ENCODE peak calls at places on chromosome 11, in ten cellular contexts. C is stomach, W is prostate gland, R is GM23338, O is HepG2, L is SK-N-SH, D is HCT116, G is Panc1, U is sigmoid colon, V is transverse colon. F is an unnamed sample. For H3K4me1, the result is how much of the 10 kb centered on the place peaks cover.

GRCh38 chr11:26778000-26778757 is 56.3 kb upstream of the SLC5A12 start:
- DNase-seq in G (no peak), O (no peak), U (no peak), R (no peak), C (no peak), L (no peak), V (no peak), W (no peak), D (no peak), F (no peak)

GRCh38 chr11:79438631-79439429 is 2.0 kb downstream of the TENM4 start:
- DNase-seq in G (no peak), W (no peak), O (no peak), D (no peak), C (no peak), U (peak), L (peak), V (peak), R (peak), F (no peak)

GRCh38 chr11:76629133-76629852 is 41.3 kb downstream of the LRRC32 start:
- DNase-seq in R (no peak), O (no peak), D (no peak), C (no peak), U (peak), L (no peak), V (peak), W (no peak), G (no peak), F (no peak)

GRCh38 chr11:119368121-119369034 is 13.1 kb downstream of the USP2 start:
- DNase-seq in R (no peak), O (peak), D (no peak), W (no peak), G (no peak), C (peak), L (peak), U (peak), V (peak), F (no peak)

GRCh38 chr11:104907521-104908185 is 9.4 kb upstream of the CASP12 start:
- DNase-seq in G (no peak), U (no peak), V (no peak), W (no peak), D (no peak), L (no peak), O (no peak), C (no peak), R (no peak), F (no peak)

GRCh38 chr11:66247295-66247694 is 21.1 kb upstream of the RAB1B start:
- DNase-seq in C (no peak), L (no peak), W (no peak), O (no peak), U (no peak), R (no peak), D (no peak), V (no peak), G (no peak), F (no peak)

GRCh38 chr11:1303196-1303821 is 6.1 kb downstream of the TOLLIP start:
- DNase-seq in G (no peak), V (peak), U (no peak), W (no peak), R (peak), O (no peak), L (peak), C (peak), D (no peak), F (no peak)

GRCh38 chr11:36478700-36479329 is 31.3 kb downstream of the TRAF6 start:
- DNase-seq in C (no peak), U (no peak), G (peak), W (no peak), L (peak), O (peak), D (peak), V (peak), R (peak), F (no peak)

GRCh38 chr11:34044664-34045485 is 6.7 kb upstream of the CAPRIN1 start:
- DNase-seq in U (no peak), D (peak), C (no peak), L (no peak), V (no peak), R (peak), O (no peak), G (peak), W (no peak), F (no peak)

GRCh38 chr11:106331163-106331562 is 253.7 kb downstream of the AASDHPPT start:
- DNase-seq in R (no peak), O (no peak), U (no peak), G (no peak), L (no peak), C (no peak), D (no peak), W (no peak), V (no peak), F (no peak)

GRCh38 chr11:93480756-93481155 is 62.4 kb downstream of the SMCO4 start:
- DNase-seq in U (no peak), G (no peak), W (no peak), V (no peak), C (no peak), D (no peak), L (no peak), R (no peak), O (no peak), F (no peak)

GRCh38 chr11:68929135-68929534 is 25.4 kb downstream of the IGHMBP2 start:
- DNase-seq in D (no peak), L (no peak), C (no peak), U (no peak), R (no peak), V (no peak), W (no peak), O (no peak), G (no peak), F (no peak)

GRCh38 chr11:43681543-43681942 is 1.0 kb downstream of the HSD17B12 start:
- DNase-seq in R (peak), V (no peak), D (no peak), O (peak), L (no peak), W (no peak), C (no peak), U (no peak), G (no peak), F (no peak)

GRCh38 chr11:28674432-28675076 is 566.4 kb downstream of the METTL15 start:
- DNase-seq in O (no peak), W (no peak), U (no peak), R (peak), G (no peak), C (no peak), D (peak), V (no peak), L (peak), F (no peak)

GRCh38 chr11:1510928-1511327 is 24.3 kb upstream of the MOB2 start:
- DNase-seq in O (no peak), U (no peak), L (no peak), D (no peak), C (no peak), V (no peak), W (no peak), R (no peak), G (no peak), F (no peak)

GRCh38 chr11:119378851-119379465 is 2.5 kb downstream of the USP2 start:
- DNase-seq in U (no peak), D (no peak), R (peak), G (no peak), L (no peak), O (no peak), W (no peak), V (no peak), C (no peak), F (peak)

GRCh38 chr11:117279711-117280376 is 11.3 kb upstream of the BACE1-AS start:
- DNase-seq in R (no peak), W (no peak), D (no peak), V (no peak), G (no peak), L (no peak), O (no peak), C (no peak), U (peak), F (no peak)

GRCh38 chr11:17978553-17979287 is 34.1 kb downstream of the SERGEF start:
- DNase-seq in U (no peak), L (peak), G (peak), R (peak), D (no peak), V (peak), C (peak), W (peak), O (peak), F (no peak)

GRCh38 chr11:131739243-131739882 is 368.9 kb downstream of the NTM start:
- DNase-seq in G (no peak), W (no peak), O (no peak), C (no peak), V (no peak), L (no peak), U (no peak), R (peak), D (no peak), F (no peak)

GRCh38 chr11:116232364-116232801 is 540.4 kb downstream of the BUD13 start:
- DNase-seq in R (no peak), V (peak), C (no peak), U (peak), L (no peak), W (no peak), D (no peak), G (no peak), O (no peak), F (no peak)

GRCh38 chr11:103529217-103529684 is 420.0 kb downstream of the DYNC2H1 start:
- DNase-seq in G (peak), O (no peak), U (no peak), D (no peak), L (no peak), W (no peak), V (no peak), C (no peak), R (no peak), F (no peak)

GRCh38 chr11:118415739-118416068 is 14.3 kb downstream of the ATP5MG start:
- DNase-seq in D (peak), G (no peak), R (peak), C (peak), V (peak), L (peak), U (peak), O (no peak), W (peak), F (no peak)

GRCh38 chr11:6216501-6216900 is 11.1 kb downstream of the C11orf42 start:
- DNase-seq in O (no peak), U (no peak), C (no peak), R (no peak), V (no peak), G (no peak), D (no peak), W (no peak), L (no peak), F (no peak)

GRCh38 chr11:117435296-117435695 is 107.6 kb downstream of the CEP164 start:
- DNase-seq in D (no peak), R (no peak), V (no peak), C (no peak), W (no peak), G (no peak), U (no peak), O (no peak), L (no peak), F (no peak)

GRCh38 chr11:108802492-108802891 is 137.6 kb downstream of the DDX10 start:
- DNase-seq in V (no peak), G (no peak), U (no peak), W (no peak), C (no peak), D (no peak), O (no peak), L (no peak), R (no peak), F (no peak)

DNA sequence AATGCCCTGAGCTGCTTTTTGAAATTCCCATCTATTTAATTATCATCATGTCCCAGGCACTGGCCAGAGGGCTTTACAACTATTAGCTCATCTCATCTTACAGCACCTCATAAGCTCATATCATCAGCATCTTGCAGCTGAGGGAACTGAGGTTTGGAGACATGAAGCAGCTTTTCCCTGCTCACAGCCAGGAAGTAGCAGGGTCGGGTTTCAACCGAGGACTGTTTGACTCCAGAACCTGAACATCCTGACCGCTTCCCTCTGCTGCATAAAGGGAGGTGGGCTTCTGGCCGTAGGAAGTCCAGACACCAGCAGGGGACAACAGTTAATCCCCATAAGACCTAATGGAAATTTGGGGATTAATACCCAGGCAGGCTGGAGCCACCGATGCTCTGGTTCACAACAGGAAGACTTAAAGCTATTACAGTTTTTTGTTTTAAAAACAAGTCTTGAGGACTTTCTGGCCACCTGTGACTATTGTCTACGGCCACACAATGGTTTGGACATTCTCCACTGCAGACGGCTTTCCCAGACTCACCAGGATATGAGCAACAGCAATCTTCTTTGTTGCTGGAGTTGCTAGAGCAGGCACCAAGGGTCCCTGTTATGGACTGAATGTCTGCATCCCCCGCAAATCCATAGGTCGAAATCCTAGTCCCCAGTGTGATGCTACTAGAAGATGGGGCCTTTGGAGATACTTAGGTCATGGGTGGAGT is 47.4 kb downstream of the CHST1 start:
- DNase-seq in U (no peak), L (no peak), C (no peak), W (no peak), V (no peak), D (no peak), O (no peak), R (no peak), G (no peak), F (no peak)
- TF ChIP-seq POLR2AphosphoS5 in U (no peak), L (no peak), C (no peak), W (no peak), V (no peak), D (no peak), O (no peak), R (no peak), G (no peak), F (no peak)

DNA sequence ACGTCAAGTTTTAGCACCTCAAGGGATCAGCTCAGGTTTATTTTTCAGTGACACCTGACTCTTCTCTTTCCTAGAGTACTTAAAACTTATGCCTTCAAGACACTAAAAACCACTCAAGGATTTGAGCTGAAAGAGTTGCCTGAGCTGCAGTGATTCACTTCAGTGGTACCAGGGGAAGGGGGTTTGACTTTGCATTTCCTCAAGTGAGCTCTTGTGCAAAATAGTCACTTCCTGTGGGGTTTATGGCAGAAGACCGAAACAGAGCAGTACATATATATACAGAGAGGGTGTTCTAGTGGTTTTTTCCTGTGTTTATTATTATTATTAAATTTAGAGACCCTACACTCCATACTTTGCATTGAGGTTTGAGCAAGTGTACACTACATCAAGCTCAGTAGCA is 60.7 kb downstream of the DBX1 start:
- DNase-seq in R (no peak), O (no peak), D (no peak), G (no peak), L (no peak), C (no peak), W (no peak), U (no peak), V (no peak), F (no peak)
- H3K4me1 ChIP-seq in R (under half), O (under half), D (under half), G (under half), L (under half), C (under half), W (under half), U (under half), V (under half), F (under half)

DNA sequence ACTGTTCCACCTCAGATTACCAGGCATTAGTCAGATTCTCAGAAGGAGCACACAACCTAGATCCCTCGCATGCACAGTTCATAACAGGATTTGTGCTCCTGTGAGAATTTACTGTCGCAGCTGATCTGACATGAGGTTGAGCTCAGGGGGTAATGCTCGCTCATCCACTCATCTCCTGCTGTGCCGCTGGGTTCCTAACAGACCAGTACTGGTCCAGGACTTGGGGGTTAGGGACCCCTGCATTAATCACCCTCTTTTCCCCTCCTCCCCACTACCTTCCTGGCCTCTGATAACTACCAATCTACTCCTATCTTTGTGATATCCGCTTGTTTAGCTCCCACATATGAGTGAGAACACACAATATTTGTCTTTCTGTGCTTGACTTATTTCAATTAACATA is 83.5 kb upstream of the FSHB start:
- DNase-seq in O (no peak), W (no peak), D (no peak), G (no peak), U (no peak), L (no peak), C (no peak), R (peak), V (no peak), F (no peak)
- TF ChIP-seq POLR2AphosphoS5 in O (no peak), W (no peak), D (no peak), G (no peak), U (no peak), L (no peak), C (no peak), R (no peak), V (no peak), F (no peak)

DNA sequence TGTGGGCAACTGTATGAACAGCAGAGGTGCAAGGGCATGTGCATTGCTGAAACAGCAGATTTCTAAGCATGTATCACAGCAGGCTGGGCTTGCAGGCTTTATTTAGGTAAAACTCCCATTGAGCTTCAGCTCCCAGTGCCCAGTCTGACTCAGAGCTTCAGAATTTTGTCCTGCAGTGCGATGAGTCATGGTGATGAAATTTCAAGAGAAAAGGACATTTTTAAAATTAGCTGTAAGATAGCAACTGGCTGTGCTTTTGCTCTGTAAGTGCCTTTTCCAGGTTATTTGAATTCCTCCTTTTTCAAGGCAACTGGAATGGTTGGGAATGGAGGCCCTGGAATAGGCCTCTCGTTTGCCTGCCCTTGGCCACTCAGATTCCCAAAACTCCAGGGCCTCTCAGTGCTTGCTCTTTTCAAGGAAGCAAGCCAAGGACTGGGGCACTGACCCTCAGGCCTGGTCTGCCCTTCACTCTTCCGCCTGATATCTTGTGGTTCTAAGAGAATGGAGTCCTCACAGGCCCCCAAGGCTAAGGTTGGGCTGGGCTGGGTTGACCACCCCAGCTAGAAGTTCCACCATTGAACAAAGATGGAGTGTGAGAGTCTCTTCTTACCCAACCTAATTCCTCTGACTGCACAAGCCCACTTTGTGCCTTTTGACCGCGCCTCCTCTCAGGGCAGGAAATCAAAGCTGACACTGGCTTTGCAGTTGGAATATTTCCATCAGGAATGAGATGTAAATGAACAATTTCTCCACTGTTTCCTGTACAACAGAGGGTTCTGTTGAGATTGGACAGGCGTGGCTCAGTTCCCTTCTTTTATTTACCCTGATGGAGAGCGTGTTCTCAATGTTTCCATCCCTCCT is 59.5 kb upstream of the PRSS23 start:
- DNase-seq in D (peak), O (peak), L (no peak), G (peak), W (peak), U (peak), R (peak), V (peak), C (no peak), F (no peak)
- H3K4me1 ChIP-seq in D (half or more), O (half or more), L (half or more), G (half or more), W (under half), U (half or more), R (under half), V (under half), C (half or more), F (under half)

GRCh38 chr11:19737575-19737974 is 24.9 kb downstream of the NAV2 start:
- DNase-seq in O (no peak), W (no peak), L (no peak), D (no peak), G (no peak), V (no peak), U (no peak), C (no peak), R (no peak), F (no peak)
- TF ChIP-seq POLR2AphosphoS5 in O (no peak), W (no peak), L (no peak), D (no peak), G (no peak), V (no peak), U (no peak), C (no peak), R (no peak), F (no peak)

DNA sequence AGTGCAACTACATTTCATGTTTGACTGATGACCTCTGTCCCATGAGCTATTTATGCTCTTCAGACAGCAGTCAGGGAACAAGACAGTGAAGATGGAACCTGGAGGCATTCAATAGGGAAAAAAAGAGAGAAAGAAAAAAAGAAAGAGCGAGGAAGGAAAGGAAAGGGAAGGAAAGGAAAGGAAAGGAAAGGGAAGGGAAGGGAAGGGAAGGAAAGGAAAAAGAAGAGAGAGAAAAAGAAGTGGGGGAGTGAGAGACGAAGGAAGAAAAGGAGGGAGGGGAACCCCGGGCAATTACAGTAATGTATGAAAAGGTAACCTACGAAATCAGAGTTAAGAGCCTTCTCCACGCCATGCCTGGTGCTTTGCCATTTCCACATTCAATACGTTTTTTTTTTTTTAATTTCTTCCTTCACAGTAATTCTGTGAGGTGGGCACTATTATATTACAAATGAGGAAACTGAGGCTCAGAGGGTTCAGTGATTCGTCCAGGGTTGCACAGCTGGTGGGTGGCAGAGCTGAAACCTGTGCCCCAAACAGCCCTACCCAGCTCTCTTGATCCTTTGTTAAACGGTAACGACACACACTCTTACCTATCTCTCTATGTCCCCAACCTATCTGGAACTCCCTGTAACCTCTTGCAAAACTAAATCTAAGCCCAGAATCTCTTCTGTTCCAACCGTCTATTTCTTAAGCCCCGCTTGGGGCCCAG is 39.3 kb downstream of the ETS1 start:
- DNase-seq in R (no peak), G (no peak), W (no peak), U (no peak), L (no peak), O (no peak), D (no peak), V (no peak), C (no peak), F (no peak)
- H3K4me1 ChIP-seq in R (under half), G (under half), W (under half), U (under half), L (under half), O (under half), D (under half), V (under half), C (half or more), F (under half)